ENCODE peak calls at places on chromosomes 11 and 22, in nine cellular contexts. One of them, this sample, is unnamed.

GRCh38 chr22:48496226-48496845 is 1331.3 kb downstream of the BRD1 start:
- DNase-seq in CD8-positive, alpha-beta T cell: no peak
- DNase-seq in brain microvascular endothelial cell: no peak
- DNase-seq in astrocyte of the cerebellum: no peak
- DNase-seq in colonic mucosa: no peak
- DNase-seq in upper lobe of right lung: peak
- DNase-seq in transverse colon: no peak
- DNase-seq in keratinocyte: no peak
- DNase-seq in nephron progenitor cell: no peak
- DNase-seq in this sample: no peak

GRCh38 chr11:117191680-117192400 is 7.3 kb upstream of the TAGLN start:
- DNase-seq in colonic mucosa: no peak
- DNase-seq in keratinocyte: no peak
- DNase-seq in CD8-positive, alpha-beta T cell: no peak
- DNase-seq in brain microvascular endothelial cell: no peak
- DNase-seq in transverse colon: no peak
- DNase-seq in nephron progenitor cell: no peak
- DNase-seq in upper lobe of right lung: peak
- DNase-seq in astrocyte of the cerebellum: no peak
- DNase-seq in this sample: no peak

GRCh38 chr11:3942160-3942955 is 86.9 kb downstream of the STIM1 start:
- DNase-seq in upper lobe of right lung: no peak
- DNase-seq in brain microvascular endothelial cell: no peak
- DNase-seq in astrocyte of the cerebellum: no peak
- DNase-seq in CD8-positive, alpha-beta T cell: no peak
- DNase-seq in transverse colon: no peak
- DNase-seq in nephron progenitor cell: no peak
- DNase-seq in keratinocyte: no peak
- DNase-seq in colonic mucosa: no peak
- DNase-seq in this sample: no peak

GRCh38 chr11:1151366-1152315 is 6.1 kb upstream of the MUC5AC start:
- DNase-seq in upper lobe of right lung: peak
- DNase-seq in astrocyte of the cerebellum: no peak
- DNase-seq in keratinocyte: no peak
- DNase-seq in nephron progenitor cell: no peak
- DNase-seq in transverse colon: peak
- DNase-seq in brain microvascular endothelial cell: no peak
- DNase-seq in CD8-positive, alpha-beta T cell: no peak
- DNase-seq in colonic mucosa: peak
- DNase-seq in this sample: peak

GRCh38 chr11:84855846-84856245 is 771.3 kb downstream of the DLG2 start:
- DNase-seq in nephron progenitor cell: no peak
- DNase-seq in brain microvascular endothelial cell: peak
- DNase-seq in colonic mucosa: no peak
- DNase-seq in astrocyte of the cerebellum: peak
- DNase-seq in keratinocyte: no peak
- DNase-seq in transverse colon: no peak
- DNase-seq in upper lobe of right lung: no peak
- DNase-seq in CD8-positive, alpha-beta T cell: no peak
- DNase-seq in this sample: no peak

GRCh38 chr11:46489668-46490560 is 98.3 kb upstream of the CHRM4 start:
- DNase-seq in upper lobe of right lung: no peak
- DNase-seq in nephron progenitor cell: peak
- DNase-seq in colonic mucosa: peak
- DNase-seq in CD8-positive, alpha-beta T cell: peak
- DNase-seq in astrocyte of the cerebellum: peak
- DNase-seq in keratinocyte: no peak
- DNase-seq in brain microvascular endothelial cell: peak
- DNase-seq in transverse colon: peak
- DNase-seq in this sample: no peak

GRCh38 chr11:5620606-5621521 is 3.9 kb upstream of the TRIM34 start:
- DNase-seq in colonic mucosa: peak
- DNase-seq in astrocyte of the cerebellum: peak
- DNase-seq in upper lobe of right lung: no peak
- DNase-seq in brain microvascular endothelial cell: peak
- DNase-seq in transverse colon: no peak
- DNase-seq in nephron progenitor cell: no peak
- DNase-seq in CD8-positive, alpha-beta T cell: no peak
- DNase-seq in keratinocyte: no peak
- DNase-seq in this sample: no peak

GRCh38 chr22:27378994-27379393 is 422.6 kb downstream of the MN1 start:
- DNase-seq in brain microvascular endothelial cell: no peak
- DNase-seq in astrocyte of the cerebellum: no peak
- DNase-seq in CD8-positive, alpha-beta T cell: no peak
- DNase-seq in nephron progenitor cell: no peak
- DNase-seq in transverse colon: no peak
- DNase-seq in upper lobe of right lung: no peak
- DNase-seq in colonic mucosa: no peak
- DNase-seq in keratinocyte: no peak
- DNase-seq in this sample: no peak

GRCh38 chr22:27512283-27512761 is 289.2 kb downstream of the MN1 start:
- DNase-seq in upper lobe of right lung: no peak
- DNase-seq in transverse colon: peak
- DNase-seq in brain microvascular endothelial cell: peak
- DNase-seq in astrocyte of the cerebellum: peak
- DNase-seq in keratinocyte: peak
- DNase-seq in colonic mucosa: peak
- DNase-seq in CD8-positive, alpha-beta T cell: no peak
- DNase-seq in nephron progenitor cell: no peak
- DNase-seq in this sample: no peak

GRCh38 chr11:1542267-1542666 is 29.8 kb downstream of the DUSP8 start:
- DNase-seq in colonic mucosa: peak
- DNase-seq in astrocyte of the cerebellum: no peak
- DNase-seq in CD8-positive, alpha-beta T cell: no peak
- DNase-seq in nephron progenitor cell: no peak
- DNase-seq in transverse colon: peak
- DNase-seq in keratinocyte: no peak
- DNase-seq in upper lobe of right lung: no peak
- DNase-seq in brain microvascular endothelial cell: no peak
- DNase-seq in this sample: no peak

GRCh38 chr11:78338138-78338537 is 79.5 kb downstream of the GAB2 start:
- DNase-seq in nephron progenitor cell: no peak
- DNase-seq in CD8-positive, alpha-beta T cell: no peak
- DNase-seq in transverse colon: no peak
- DNase-seq in keratinocyte: no peak
- DNase-seq in colonic mucosa: no peak
- DNase-seq in brain microvascular endothelial cell: no peak
- DNase-seq in astrocyte of the cerebellum: no peak
- DNase-seq in upper lobe of right lung: no peak
- DNase-seq in this sample: no peak

GRCh38 chr22:27024982-27025381 is 367.6 kb downstream of the MIAT start:
- DNase-seq in brain microvascular endothelial cell: no peak
- DNase-seq in astrocyte of the cerebellum: no peak
- DNase-seq in upper lobe of right lung: no peak
- DNase-seq in transverse colon: no peak
- DNase-seq in keratinocyte: no peak
- DNase-seq in colonic mucosa: no peak
- DNase-seq in nephron progenitor cell: no peak
- DNase-seq in CD8-positive, alpha-beta T cell: no peak
- DNase-seq in this sample: no peak

GRCh38 chr11:22670803-22671202 is 4.4 kb downstream of the GAS2 start:
- DNase-seq in astrocyte of the cerebellum: no peak
- DNase-seq in nephron progenitor cell: no peak
- DNase-seq in brain microvascular endothelial cell: no peak
- DNase-seq in keratinocyte: no peak
- DNase-seq in transverse colon: no peak
- DNase-seq in upper lobe of right lung: no peak
- DNase-seq in CD8-positive, alpha-beta T cell: no peak
- DNase-seq in colonic mucosa: no peak
- DNase-seq in this sample: no peak

GRCh38 chr11:33256031-33256807 is 962 bp upstream of the HIPK3 start:
- DNase-seq in upper lobe of right lung: peak
- DNase-seq in CD8-positive, alpha-beta T cell: no peak
- DNase-seq in brain microvascular endothelial cell: no peak
- DNase-seq in keratinocyte: no peak
- DNase-seq in colonic mucosa: no peak
- DNase-seq in transverse colon: no peak
- DNase-seq in astrocyte of the cerebellum: no peak
- DNase-seq in nephron progenitor cell: no peak
- DNase-seq in this sample: no peak

GRCh38 chr22:29083576-29084566 is 11.0 kb downstream of the KREMEN1 start:
- DNase-seq in transverse colon: no peak
- DNase-seq in brain microvascular endothelial cell: no peak
- DNase-seq in colonic mucosa: no peak
- DNase-seq in nephron progenitor cell: no peak
- DNase-seq in upper lobe of right lung: no peak
- DNase-seq in keratinocyte: no peak
- DNase-seq in CD8-positive, alpha-beta T cell: no peak
- DNase-seq in astrocyte of the cerebellum: no peak
- DNase-seq in this sample: no peak

DNA sequence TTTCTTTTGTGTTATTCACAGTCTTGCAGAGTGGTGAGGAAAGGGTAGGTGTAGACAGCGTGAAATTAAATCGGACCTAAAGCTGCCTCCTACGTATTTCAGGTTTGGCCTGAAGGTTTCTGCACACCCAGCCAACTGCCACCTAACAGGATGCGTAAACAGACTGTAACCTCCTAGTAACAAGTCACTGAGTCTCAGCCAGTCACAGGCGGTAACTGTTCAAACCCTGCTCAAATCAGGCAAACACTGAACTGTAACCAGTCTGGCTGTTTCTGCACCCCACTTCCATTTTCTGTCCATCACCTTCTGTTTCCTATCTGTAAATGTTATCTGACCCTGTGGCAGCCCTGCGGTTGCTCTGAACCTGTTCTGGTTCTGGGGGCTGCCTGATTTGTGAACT is 87.1 kb downstream of the ADAMTS15 start:
- DNase-seq in nephron progenitor cell: no peak
- DNase-seq in transverse colon: no peak
- DNase-seq in brain microvascular endothelial cell: no peak
- DNase-seq in colonic mucosa: no peak
- DNase-seq in keratinocyte: no peak
- DNase-seq in CD8-positive, alpha-beta T cell: no peak
- DNase-seq in astrocyte of the cerebellum: no peak
- DNase-seq in upper lobe of right lung: no peak
- DNase-seq in this sample: no peak
- TF ChIP-seq CTCF in nephron progenitor cell: no peak
- TF ChIP-seq CTCF in transverse colon: no peak
- TF ChIP-seq CTCF in brain microvascular endothelial cell: no peak
- TF ChIP-seq CTCF in colonic mucosa: no peak
- TF ChIP-seq CTCF in keratinocyte: no peak
- TF ChIP-seq CTCF in CD8-positive, alpha-beta T cell: no peak
- TF ChIP-seq CTCF in astrocyte of the cerebellum: no peak
- TF ChIP-seq CTCF in upper lobe of right lung: no peak
- TF ChIP-seq CTCF in this sample: no peak

GRCh38 chr22:22237521-22237920 is 7.1 kb upstream of the VPREB1 start:
- DNase-seq in colonic mucosa: no peak
- DNase-seq in CD8-positive, alpha-beta T cell: no peak
- DNase-seq in astrocyte of the cerebellum: no peak
- DNase-seq in nephron progenitor cell: no peak
- DNase-seq in transverse colon: no peak
- DNase-seq in upper lobe of right lung: no peak
- DNase-seq in keratinocyte: no peak
- DNase-seq in brain microvascular endothelial cell: no peak
- DNase-seq in this sample: no peak

GRCh38 chr22:22239311-22239939 is 5.2 kb upstream of the VPREB1 start:
- DNase-seq in brain microvascular endothelial cell: no peak
- DNase-seq in transverse colon: no peak
- DNase-seq in keratinocyte: no peak
- DNase-seq in CD8-positive, alpha-beta T cell: no peak
- DNase-seq in astrocyte of the cerebellum: no peak
- DNase-seq in colonic mucosa: no peak
- DNase-seq in upper lobe of right lung: no peak
- DNase-seq in nephron progenitor cell: no peak
- DNase-seq in this sample: no peak

GRCh38 chr22:22230438-22230837 is 14.1 kb upstream of the VPREB1 start:
- DNase-seq in upper lobe of right lung: no peak
- DNase-seq in transverse colon: no peak
- DNase-seq in astrocyte of the cerebellum: no peak
- DNase-seq in keratinocyte: no peak
- DNase-seq in CD8-positive, alpha-beta T cell: no peak
- DNase-seq in nephron progenitor cell: no peak
- DNase-seq in colonic mucosa: no peak
- DNase-seq in brain microvascular endothelial cell: no peak
- DNase-seq in this sample: no peak

GRCh38 chr22:22233081-22233480 is 11.5 kb upstream of the VPREB1 start:
- DNase-seq in CD8-positive, alpha-beta T cell: no peak
- DNase-seq in colonic mucosa: no peak
- DNase-seq in brain microvascular endothelial cell: no peak
- DNase-seq in astrocyte of the cerebellum: no peak
- DNase-seq in transverse colon: no peak
- DNase-seq in keratinocyte: no peak
- DNase-seq in nephron progenitor cell: no peak
- DNase-seq in upper lobe of right lung: no peak
- DNase-seq in this sample: no peak

DNA sequence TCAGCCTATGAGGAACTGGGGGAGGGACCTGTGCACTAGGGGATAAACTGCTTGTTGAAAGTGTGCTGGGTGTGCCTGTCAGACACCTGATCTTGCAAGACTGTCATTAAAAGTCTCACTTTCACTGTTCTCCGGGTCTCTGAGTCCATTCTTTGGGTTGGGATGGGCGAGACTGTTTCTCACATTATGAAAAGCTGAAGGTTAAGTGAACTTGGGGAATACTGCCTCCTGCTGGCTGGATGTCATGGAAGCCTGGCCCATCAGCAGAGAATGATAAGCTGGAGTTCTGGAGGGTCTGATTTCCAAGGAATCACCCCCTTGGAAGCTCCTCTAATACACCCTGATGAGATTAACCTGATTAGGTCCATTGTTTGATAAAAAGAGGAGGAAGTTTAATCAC is 9.0 kb upstream of the VPREB1 start:
- DNase-seq in nephron progenitor cell: peak
- DNase-seq in keratinocyte: no peak
- DNase-seq in astrocyte of the cerebellum: no peak
- DNase-seq in transverse colon: peak
- DNase-seq in upper lobe of right lung: no peak
- DNase-seq in CD8-positive, alpha-beta T cell: peak
- DNase-seq in colonic mucosa: peak
- DNase-seq in brain microvascular endothelial cell: no peak
- DNase-seq in this sample: no peak
- TF ChIP-seq CTCF in nephron progenitor cell: peak
- TF ChIP-seq CTCF in keratinocyte: peak
- TF ChIP-seq CTCF in astrocyte of the cerebellum: peak
- TF ChIP-seq CTCF in transverse colon: peak
- TF ChIP-seq CTCF in upper lobe of right lung: peak
- TF ChIP-seq CTCF in CD8-positive, alpha-beta T cell: peak
- TF ChIP-seq CTCF in colonic mucosa: peak
- TF ChIP-seq CTCF in brain microvascular endothelial cell: peak
- TF ChIP-seq CTCF in this sample: peak

GRCh38 chr11:27039873-27040272 is 742 bp upstream of the BBOX1 start:
- DNase-seq in transverse colon: no peak
- DNase-seq in astrocyte of the cerebellum: no peak
- DNase-seq in colonic mucosa: no peak
- DNase-seq in nephron progenitor cell: no peak
- DNase-seq in keratinocyte: no peak
- DNase-seq in brain microvascular endothelial cell: no peak
- DNase-seq in upper lobe of right lung: no peak
- DNase-seq in CD8-positive, alpha-beta T cell: no peak
- DNase-seq in this sample: no peak
- TF ChIP-seq CTCF in transverse colon: no peak
- TF ChIP-seq CTCF in astrocyte of the cerebellum: peak
- TF ChIP-seq CTCF in colonic mucosa: no peak
- TF ChIP-seq CTCF in nephron progenitor cell: no peak
- TF ChIP-seq CTCF in keratinocyte: peak
- TF ChIP-seq CTCF in brain microvascular endothelial cell: peak
- TF ChIP-seq CTCF in upper lobe of right lung: no peak
- TF ChIP-seq CTCF in CD8-positive, alpha-beta T cell: no peak
- TF ChIP-seq CTCF in this sample: no peak

DNA sequence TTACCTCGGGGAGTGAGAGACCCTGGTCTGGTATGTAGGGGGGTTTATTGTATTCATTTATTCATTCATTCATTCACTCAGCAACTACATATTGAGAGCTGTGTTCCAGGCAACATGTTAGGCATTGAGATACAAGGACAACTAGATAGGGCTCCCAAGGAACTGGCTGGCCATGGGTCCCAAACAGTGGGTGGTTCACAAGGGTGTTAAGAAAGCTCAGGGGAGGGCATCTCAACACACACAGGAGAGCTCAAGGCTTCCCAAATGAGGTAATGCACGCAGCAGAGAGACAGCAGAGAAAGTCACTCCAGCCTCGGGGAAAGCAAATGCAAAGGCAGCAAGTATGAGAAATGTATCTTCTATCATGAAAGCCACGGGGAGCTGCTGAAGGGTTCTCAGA is 51.8 kb downstream of the BTG4 start:
- DNase-seq in brain microvascular endothelial cell: no peak
- DNase-seq in nephron progenitor cell: no peak
- DNase-seq in astrocyte of the cerebellum: no peak
- DNase-seq in keratinocyte: no peak
- DNase-seq in transverse colon: no peak
- DNase-seq in CD8-positive, alpha-beta T cell: no peak
- DNase-seq in upper lobe of right lung: no peak
- DNase-seq in colonic mucosa: no peak
- DNase-seq in this sample: no peak
- TF ChIP-seq CTCF in brain microvascular endothelial cell: no peak
- TF ChIP-seq CTCF in nephron progenitor cell: no peak
- TF ChIP-seq CTCF in astrocyte of the cerebellum: no peak
- TF ChIP-seq CTCF in keratinocyte: no peak
- TF ChIP-seq CTCF in transverse colon: no peak
- TF ChIP-seq CTCF in CD8-positive, alpha-beta T cell: no peak
- TF ChIP-seq CTCF in upper lobe of right lung: no peak
- TF ChIP-seq CTCF in colonic mucosa: no peak
- TF ChIP-seq CTCF in this sample: no peak

This sample was measured in natural killer cell.